ENCODE peak calls at places on chromosomes 5 and 9, in seven cellular contexts. A, C, E, W, Z, J and V are unnamed samples.

GRCh38 chr5:147906326-147907095 is at the start of gene C5orf46:
- DNase-seq in A (no peak), C (no peak), E (no peak), W (peak), Z (no peak), J (no peak), V (peak)

GRCh38 chr5:1291611-1292080 is 3.2 kb downstream of the TERT start:
- DNase-seq in A (no peak), C (no peak), E (no peak), W (no peak), Z (no peak), J (no peak), V (no peak)

GRCh38 chr9:2761424-2761823 is 44.1 kb downstream of the KCNV2 start:
- DNase-seq in A (no peak), C (no peak), E (no peak), W (no peak), Z (no peak), J (no peak), V (no peak)

GRCh38 chr5:97090944-97091343 is 51.5 kb downstream of the LIX1 start:
- DNase-seq in A (no peak), C (no peak), E (no peak), W (no peak), Z (no peak), J (no peak), V (no peak)

GRCh38 chr5:93601433-93602175 is 18.6 kb downstream of the NR2F1 start:
- DNase-seq in A (no peak), C (no peak), E (no peak), W (peak), Z (no peak), J (no peak), V (peak)

GRCh38 chr9:76759726-76760125 is 4.5 kb upstream of the PCA3 start:
- DNase-seq in A (peak), C (no peak), E (no peak), W (no peak), Z (no peak), J (no peak), V (no peak)

GRCh38 chr9:14312721-14313377 is 1.1 kb downstream of the NFIB start:
- DNase-seq in A (peak), C (peak), E (peak), W (no peak), Z (peak), J (no peak), V (no peak)

GRCh38 chr5:151480384-151480783 is 33.0 kb downstream of the SLC36A1 start:
- DNase-seq in A (no peak), C (no peak), E (no peak), W (peak), Z (no peak), J (no peak), V (peak)

GRCh38 chr9:115764649-115765048 is 388.9 kb upstream of the PAPPA start:
- DNase-seq in A (no peak), C (no peak), E (no peak), W (no peak), Z (no peak), J (no peak), V (no peak)

GRCh38 chr5:1014781-1015221 is 6.2 kb downstream of the NKD2 start:
- DNase-seq in A (no peak), C (no peak), E (no peak), W (no peak), Z (no peak), J (no peak), V (no peak)

GRCh38 chr5:165290535-165290934 is 1785.1 kb downstream of the MAT2B start:
- DNase-seq in A (no peak), C (no peak), E (no peak), W (no peak), Z (no peak), J (no peak), V (no peak)

GRCh38 chr9:121743441-121744001 is 92.1 kb downstream of the DAB2IP start:
- DNase-seq in A (peak), C (peak), E (peak), W (peak), Z (peak), J (no peak), V (peak)

GRCh38 chr5:13508559-13508958 is 435.9 kb downstream of the DNAH5 start:
- DNase-seq in A (no peak), C (no peak), E (no peak), W (no peak), Z (no peak), J (no peak), V (no peak)

GRCh38 chr9:75239176-75239575 is 150.9 kb downstream of the OSTF1 start:
- DNase-seq in A (no peak), C (no peak), E (no peak), W (peak), Z (no peak), J (no peak), V (peak)

GRCh38 chr5:756865-757345 is 27.6 kb downstream of the ZDHHC11B start:
- DNase-seq in A (no peak), C (no peak), E (peak), W (no peak), Z (peak), J (no peak), V (no peak)

GRCh38 chr5:139386039-139386438 is 2.9 kb upstream of the SLC23A1 start:
- DNase-seq in A (no peak), C (no peak), E (no peak), W (no peak), Z (no peak), J (no peak), V (no peak)

GRCh38 chr5:139383275-139383992 is at the start of gene SLC23A1:
- DNase-seq in A (no peak), C (no peak), E (no peak), W (no peak), Z (no peak), J (no peak), V (peak)

GRCh38 chr5:139383993-139384590 is 995 bp upstream of the SLC23A1 start:
- DNase-seq in A (no peak), C (no peak), E (no peak), W (no peak), Z (no peak), J (no peak), V (no peak)

GRCh38 chr5:139384591-139385051 is 1.5 kb upstream of the SLC23A1 start:
- DNase-seq in A (no peak), C (no peak), E (no peak), W (no peak), Z (no peak), J (no peak), V (no peak)

DNA sequence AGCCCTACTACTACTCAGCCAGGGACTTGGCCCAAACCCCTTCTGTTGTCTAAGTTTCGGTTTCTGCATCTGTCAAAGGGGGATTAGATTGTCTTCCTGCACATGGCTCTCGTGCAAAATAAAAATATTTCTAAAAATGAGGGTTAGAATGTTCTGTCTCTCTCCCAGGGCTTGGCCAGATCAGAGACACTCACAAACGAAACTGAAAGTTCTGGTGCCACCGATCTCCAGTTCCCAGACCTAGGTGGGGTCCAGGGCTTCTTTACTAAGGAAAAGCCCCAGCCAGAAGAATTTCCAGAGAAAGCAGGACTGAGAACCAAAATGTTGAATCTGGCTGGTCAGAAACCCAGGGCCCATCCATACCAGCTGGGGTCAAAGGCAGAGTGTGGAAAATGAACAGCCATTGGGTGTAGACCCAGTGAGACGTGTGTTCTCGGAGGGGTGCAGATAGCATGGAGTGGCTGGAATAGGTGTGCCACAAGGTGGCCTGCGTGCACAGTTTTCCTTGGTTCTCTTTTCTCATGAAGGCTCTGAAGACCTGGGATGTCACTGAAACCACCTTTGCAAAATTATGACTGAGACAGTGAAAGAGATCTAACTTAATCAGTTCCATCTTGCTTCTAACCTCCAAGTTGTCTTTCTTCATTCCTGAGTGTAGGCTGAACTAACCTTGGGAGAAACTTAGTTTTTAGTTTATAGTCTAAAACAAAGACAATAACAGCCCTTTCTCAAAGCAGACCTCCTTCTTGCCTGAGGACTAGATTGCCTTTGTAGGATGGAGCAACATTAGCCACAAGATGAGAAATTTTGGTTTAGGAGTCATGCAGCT is 2.2 kb upstream of the SLC23A1 start:
- DNase-seq in A (no peak), C (no peak), E (no peak), W (no peak), Z (no peak), J (no peak), V (peak)
- H3K4me3 ChIP-seq in A (peak), C (no peak), E (no peak), W (no peak), Z (no peak), J (no peak), V (peak)

DNA sequence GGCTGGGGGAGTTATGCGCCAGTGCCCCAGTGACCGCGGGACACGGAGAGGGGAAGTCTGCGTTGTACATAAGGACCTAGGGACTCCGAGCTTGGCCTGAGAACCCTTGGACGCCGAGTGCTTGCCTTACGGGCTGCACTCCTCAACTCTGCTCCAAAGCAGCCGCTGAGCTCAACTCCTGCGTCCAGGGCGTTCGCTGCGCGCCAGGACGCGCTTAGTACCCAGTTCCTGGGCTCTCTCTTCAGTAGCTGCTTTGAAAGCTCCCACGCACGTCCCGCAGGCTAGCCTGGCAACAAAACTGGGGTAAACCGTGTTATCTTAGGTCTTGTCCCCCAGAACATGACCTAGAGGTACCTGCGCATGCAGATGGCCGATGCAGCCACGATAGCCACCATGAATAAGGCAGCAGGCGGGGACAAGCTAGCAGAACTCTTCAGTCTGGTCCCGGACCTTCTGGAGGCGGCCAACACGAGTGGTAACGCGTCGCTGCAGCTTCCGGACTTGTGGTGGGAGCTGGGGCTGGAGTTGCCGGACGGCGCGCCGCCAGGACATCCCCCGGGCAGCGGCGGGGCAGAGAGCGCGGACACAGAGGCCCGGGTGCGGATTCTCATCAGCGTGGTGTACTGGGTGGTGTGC is at the start of gene RXFP3:
- DNase-seq in A (no peak), C (peak), E (no peak), W (peak), Z (no peak), J (no peak), V (no peak)
- H3K4me3 ChIP-seq in A (peak), C (no peak), E (no peak), W (peak), Z (peak), J (peak), V (peak)

DNA sequence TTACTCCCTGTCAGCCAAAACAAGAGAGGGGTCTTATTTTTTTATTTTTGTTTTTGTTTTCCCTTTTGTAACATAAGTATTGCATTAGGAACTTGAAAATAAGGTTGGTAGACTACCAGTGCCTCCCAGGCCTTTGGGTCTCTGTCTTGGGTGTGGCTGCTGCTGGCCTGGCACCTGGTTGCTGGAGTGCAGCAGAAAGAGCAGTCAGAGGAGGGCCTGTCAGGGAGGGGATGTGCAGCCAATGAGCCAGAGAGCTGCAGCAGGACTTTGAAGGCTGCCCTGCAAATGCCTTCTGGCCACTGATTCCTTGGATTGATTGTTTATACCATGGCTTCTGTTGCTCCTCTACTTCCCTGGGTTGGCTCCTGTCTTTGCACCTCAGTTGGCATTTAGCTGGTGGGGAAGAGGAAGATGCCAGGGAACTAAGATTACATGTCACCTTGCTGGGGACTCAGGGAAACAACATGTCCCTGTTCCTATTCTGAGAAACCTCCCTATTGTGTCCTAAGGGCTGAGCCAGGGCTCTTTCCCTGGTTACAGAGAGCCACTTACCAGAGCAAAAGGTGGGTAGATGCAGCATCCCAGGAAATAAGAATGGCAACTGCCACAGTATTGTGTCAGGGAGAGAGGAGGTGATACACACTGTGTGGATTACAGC is 66.6 kb downstream of the ANGPTL2 start:
- DNase-seq in A (no peak), C (no peak), E (no peak), W (no peak), Z (no peak), J (no peak), V (no peak)
- H3K4me3 ChIP-seq in A (no peak), C (no peak), E (no peak), W (no peak), Z (no peak), J (no peak), V (no peak)

GRCh38 chr9:136531904-136532798 is 13.7 kb downstream of the NOTCH1 start:
- DNase-seq in A (no peak), C (no peak), E (no peak), W (no peak), Z (no peak), J (no peak), V (no peak)
- H3K4me3 ChIP-seq in A (no peak), C (no peak), E (no peak), W (no peak), Z (no peak), J (no peak), V (no peak)

GRCh38 chr9:37037744-37038640 is 3.9 kb upstream of the PAX5 start:
- DNase-seq in A (no peak), C (no peak), E (no peak), W (no peak), Z (no peak), J (no peak), V (no peak)

GRCh38 chr9:37035472-37036236 is 1.6 kb upstream of the PAX5 start:
- DNase-seq in A (no peak), C (no peak), E (no peak), W (no peak), Z (no peak), J (no peak), V (peak)

GRCh38 chr9:37034938-37035471 is 937 bp upstream of the PAX5 start:
- DNase-seq in A (no peak), C (no peak), E (no peak), W (no peak), Z (no peak), J (no peak), V (no peak)

GRCh38 chr9:37037137-37037743 is 3.2 kb upstream of the PAX5 start:
- DNase-seq in A (no peak), C (no peak), E (no peak), W (no peak), Z (no peak), J (no peak), V (no peak)

GRCh38 chr9:37036237-37037136 is 2.4 kb upstream of the PAX5 start:
- DNase-seq in A (no peak), C (peak), E (no peak), W (no peak), Z (no peak), J (no peak), V (peak)
- H3K4me3 ChIP-seq in A (peak), C (no peak), E (peak), W (peak), Z (peak), J (peak), V (peak)

DNA sequence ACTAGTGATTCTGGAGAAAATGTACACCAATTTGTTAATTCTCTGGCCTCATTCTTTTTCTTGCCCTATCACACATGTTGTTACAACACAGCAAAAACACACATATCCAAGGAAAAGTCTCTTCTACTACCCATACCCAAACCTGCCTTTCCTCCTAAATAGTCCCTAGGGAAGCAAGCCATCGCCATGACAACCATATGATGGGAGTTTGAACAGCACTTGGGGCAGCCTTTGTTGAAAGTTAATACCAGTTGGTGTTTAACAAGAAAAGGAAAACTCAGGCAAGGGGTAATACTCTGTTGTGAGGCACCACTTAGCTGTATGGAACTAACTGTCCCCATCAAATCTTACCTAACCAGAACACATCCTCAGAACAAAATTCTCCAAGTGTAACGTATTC is 1.7 kb downstream of the TRPM3 start:
- DNase-seq in A (no peak), C (no peak), E (no peak), W (no peak), Z (peak), J (peak), V (no peak)
- H3K4me3 ChIP-seq in A (no peak), C (no peak), E (no peak), W (no peak), Z (peak), J (no peak), V (no peak)

DNA sequence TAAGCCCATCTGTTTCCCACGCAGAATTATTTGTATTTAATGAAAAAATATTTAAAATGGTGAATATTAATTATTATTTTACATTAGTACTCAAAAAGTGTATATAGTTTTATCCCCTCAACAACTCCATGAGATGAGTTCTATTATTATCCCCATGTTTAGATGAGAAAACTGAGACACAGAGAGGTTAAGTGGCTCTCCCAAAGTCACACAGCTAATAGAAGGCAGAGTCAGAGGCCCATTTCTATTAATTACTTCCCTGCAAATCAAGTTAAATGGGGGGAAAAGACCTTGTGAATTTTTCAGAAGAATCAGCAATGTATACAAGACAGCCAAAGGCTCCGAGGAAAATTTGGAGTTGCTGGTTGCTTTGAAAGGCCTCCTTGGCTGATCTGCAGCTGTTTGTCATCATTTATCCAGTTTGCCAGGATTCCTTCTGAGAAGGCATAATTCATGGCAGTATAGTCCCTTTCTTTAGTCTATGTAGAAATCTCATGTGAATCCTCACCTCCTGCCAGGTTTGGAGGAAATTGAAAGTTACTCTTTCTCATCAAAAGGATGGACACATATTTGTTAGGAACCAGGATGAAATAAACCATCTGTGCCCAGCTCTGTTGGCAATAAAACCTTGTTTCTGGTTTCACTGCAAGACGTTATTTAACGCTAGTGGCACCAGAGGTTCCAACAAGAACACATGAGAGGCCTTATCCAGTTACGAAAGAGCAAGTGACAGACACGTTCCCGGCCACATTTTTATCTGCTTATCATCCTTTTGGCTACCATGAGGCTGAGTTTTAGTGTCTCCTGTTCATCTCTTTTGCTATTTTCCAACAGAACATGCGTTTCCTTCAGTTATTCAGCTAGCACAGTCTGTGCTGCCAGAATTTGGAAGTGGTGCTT is 631 bp downstream of the FYB1 start:
- DNase-seq in A (peak), C (no peak), E (no peak), W (peak), Z (no peak), J (no peak), V (no peak)
- H3K4me3 ChIP-seq in A (peak), C (no peak), E (no peak), W (no peak), Z (no peak), J (no peak), V (no peak)